ENCODE peak calls at places on chromosomes 1 and 21, in four cellular contexts. Z is neuronal stem cell, V is H1, S is H9. T is an unnamed sample.

GRCh38 chr1:232555581-232556189 is 74.2 kb downstream of the SIPA1L2 start:
- DNase-seq in V (no peak), S (no peak), Z (no peak), T (peak; percentile 84)

GRCh38 chr1:198462365-198463025 is 78.0 kb downstream of the ATP6V1G3 start:
- DNase-seq in S (no peak), Z (no peak), V (no peak), T (no peak)

GRCh38 chr1:197183195-197183748 is 36.8 kb upstream of the ASPM start:
- DNase-seq in V (no peak), S (no peak), Z (no peak), T (no peak)

GRCh38 chr1:85628791-85629531 is 48.4 kb downstream of the CCN1 start:
- DNase-seq in Z (no peak), S (peak; percentile 61), V (no peak), T (peak; percentile 91)

GRCh38 chr1:61337981-61338848 is 255.9 kb downstream of the NFIA start:
- DNase-seq in V (no peak), Z (peak; percentile 36), S (peak; percentile 60), T (peak; percentile 90)

GRCh38 chr1:89672489-89673183 is 39.7 kb downstream of the LRRC8C start:
- DNase-seq in V (no peak), Z (no peak), S (no peak), T (peak; percentile 29)

GRCh38 chr1:183515002-183515689 is 42.8 kb downstream of the SMG7 start:
- DNase-seq in V (no peak), Z (no peak), S (no peak), T (peak; percentile 93)

GRCh38 chr21:42220138-42220701 is 1.3 kb downstream of the ABCG1 start:
- DNase-seq in Z (peak; percentile 46), V (peak; percentile 76), S (peak; percentile 56), T (peak; percentile 71)

GRCh38 chr1:226884966-226885820 is 14.8 kb downstream of the PSEN2 start:
- DNase-seq in S (no peak), Z (no peak), V (no peak), T (no peak)

GRCh38 chr1:36160949-36161485 is 5.1 kb downstream of the MAP7D1 start:
- DNase-seq in Z (no peak), S (peak; percentile 84), V (peak; percentile 82), T (peak; percentile 71)

GRCh38 chr1:95353185-95353584 is 119.2 kb downstream of the RWDD3 start:
- DNase-seq in V (no peak), S (no peak), Z (no peak), T (no peak)

GRCh38 chr1:198123146-198123545 is 33.7 kb upstream of the NEK7 start:
- DNase-seq in V (no peak), S (no peak), Z (no peak), T (peak; percentile 29)

GRCh38 chr1:109240158-109241152 is 8.9 kb upstream of the CELSR2 start:
- DNase-seq in S (peak; percentile 76), V (peak; percentile 76), Z (no peak), T (no peak)

DNA sequence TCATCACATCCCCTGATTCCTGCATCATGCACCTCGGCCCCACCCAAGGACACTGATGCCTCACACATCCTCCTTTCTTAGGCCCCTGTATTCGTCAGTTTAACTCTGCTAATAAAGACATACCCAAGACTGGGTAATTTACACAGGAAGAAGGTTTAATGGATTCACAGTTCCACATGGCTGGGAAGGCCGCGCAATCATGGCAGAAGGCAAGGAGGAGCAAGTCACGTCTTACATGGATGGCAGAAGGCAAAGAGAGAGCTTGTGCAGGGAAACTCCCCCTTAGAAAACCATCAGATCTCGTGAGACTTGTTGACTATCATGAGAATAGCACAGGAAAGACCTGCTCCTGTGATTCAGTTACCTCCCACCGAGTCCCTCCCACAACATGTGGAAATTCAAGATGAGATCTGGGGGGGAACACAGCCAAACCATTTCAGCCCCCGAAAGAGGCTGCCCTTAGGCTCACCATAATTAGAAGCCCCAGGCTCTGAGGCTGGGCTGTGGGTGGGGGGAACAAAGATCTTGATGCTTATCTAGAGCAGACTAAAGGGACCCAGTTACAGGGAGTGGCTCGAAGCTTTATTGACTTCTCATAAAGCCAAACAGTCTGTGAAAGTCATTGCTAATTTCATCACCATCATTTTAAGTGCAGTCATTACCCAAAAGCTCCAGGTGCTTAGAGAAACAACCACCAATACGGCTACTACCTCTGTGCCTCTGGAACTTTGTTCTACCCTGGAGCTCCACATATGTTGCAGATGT is 181.5 kb downstream of the MATN1 start:
- DNase-seq in Z (no peak), V (no peak), S (no peak), T (no peak)
- H2BK12ac ChIP-seq in Z (no peak overlapping the region), V (no peak overlapping the region), S (no peak overlapping the region), T (no peak overlapping the region)

DNA sequence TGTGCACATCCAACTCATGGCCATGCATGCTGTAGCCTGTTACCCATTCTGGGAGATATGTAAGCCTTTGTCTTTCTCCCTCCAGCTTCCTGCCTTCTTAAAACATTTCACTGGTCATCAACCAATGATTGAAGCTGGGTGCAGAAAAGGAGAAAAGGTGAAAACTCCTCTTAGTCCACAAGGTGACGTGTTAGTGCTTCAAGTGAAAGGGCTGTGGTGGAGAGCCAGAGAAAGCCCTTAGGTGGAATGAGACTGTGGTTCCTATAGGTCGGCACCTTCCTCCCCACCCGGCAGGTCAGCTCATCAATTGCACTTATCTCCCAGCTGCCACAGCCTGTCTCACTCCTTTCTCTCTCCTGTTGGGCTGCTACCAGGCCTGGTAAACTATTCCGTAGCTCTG is 30.4 kb downstream of the ERG start:
- DNase-seq in Z (no peak), S (peak; percentile 52), V (no peak), T (no peak)
- H2BK15ac ChIP-seq in Z (no peak overlapping the region), S (no peak overlapping the region), V (no peak overlapping the region), T (no peak overlapping the region)

DNA sequence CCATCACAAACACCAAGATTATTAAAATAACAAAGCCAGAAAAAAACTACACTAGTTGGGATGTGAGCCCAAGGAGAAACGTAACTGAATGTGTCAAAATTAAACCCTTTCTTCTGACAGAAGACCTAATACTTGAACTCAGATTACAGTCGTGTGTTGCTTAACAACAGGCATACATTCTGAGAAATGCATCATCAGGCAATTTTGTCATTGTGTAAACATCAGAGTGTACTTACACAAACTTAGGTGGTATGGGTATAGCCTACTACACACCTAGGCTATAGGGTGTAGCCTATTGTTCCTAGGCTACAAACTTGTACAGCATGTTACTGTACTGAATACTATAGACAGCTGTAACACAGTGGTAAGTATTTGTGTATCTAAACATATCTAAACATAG is 23.4 kb downstream of the DSTYK start:
- DNase-seq in Z (no peak), V (no peak), S (no peak), T (peak; percentile 26)
- H3K4me2 ChIP-seq in Z (no peak overlapping the region), V (no peak overlapping the region), S (no peak overlapping the region), T (no peak overlapping the region)

DNA sequence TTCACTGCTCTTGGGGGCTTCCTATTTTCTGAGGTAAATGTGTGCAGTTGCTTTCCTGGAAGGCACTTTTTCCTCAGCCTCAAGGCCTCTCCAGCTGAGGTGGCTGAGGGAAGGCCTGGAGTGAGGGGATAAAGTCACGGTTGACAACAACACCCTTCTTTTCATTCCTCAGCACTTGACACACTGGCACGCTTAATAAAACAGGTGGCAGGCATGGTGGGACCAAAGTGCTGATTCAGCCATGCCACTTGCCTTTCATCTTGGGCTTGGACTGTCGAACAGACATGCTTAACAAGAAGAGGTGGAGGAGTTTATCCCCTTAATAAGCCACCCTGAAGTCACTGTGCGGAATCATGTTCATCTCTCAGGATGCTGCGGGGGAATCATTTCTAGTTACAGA is 23.6 kb upstream of the GRHL3 start:
- DNase-seq in Z (no peak), V (no peak), S (no peak), T (no peak)
- H2BK12ac ChIP-seq in Z (no peak overlapping the region), V (peak overlapping the region; percentile 45), S (no peak overlapping the region), T (peak overlapping the region; percentile 99)

GRCh38 chr21:43859747-43860214 is 5.2 kb upstream of the AGPAT3 start:
- DNase-seq in Z (no peak), S (no peak), V (no peak), T (peak; percentile 51)
- H2BK15ac ChIP-seq in Z (no peak overlapping the region), S (no peak overlapping the region), V (no peak overlapping the region), T (no peak overlapping the region)